ENCODE peak calls at places on chromosomes 5 and 9, in six cellular contexts. F, S, L, Y, X and Q are unnamed samples.

GRCh38 chr5:143836161-143836725 is 24.3 kb downstream of the HMHB1 start:
- DNase-seq in L (no peak), Y (no peak), F (no peak), S (no peak), X (no peak), Q (no peak)

GRCh38 chr9:134384811-134385479 is 58.7 kb downstream of the RXRA start:
- DNase-seq in S (no peak), F (no peak), Y (no peak), X (no peak), L (no peak), Q (no peak)

GRCh38 chr5:122585111-122585415 is 189.8 kb upstream of the SNX2 start:
- DNase-seq in S (no peak), Y (no peak), F (no peak), L (no peak), X (no peak), Q (no peak)

GRCh38 chr9:137406876-137407589 is 15.9 kb downstream of the EXD3 start:
- DNase-seq in S (peak), L (peak), X (peak), Y (peak), F (no peak), Q (no peak)

GRCh38 chr9:99731950-99732349 is 89.7 kb upstream of the NR4A3 start:
- DNase-seq in L (no peak), F (no peak), X (no peak), Y (no peak), S (no peak), Q (no peak)

GRCh38 chr9:69272212-69272611 is 52.8 kb upstream of the ENTREP1 start:
- DNase-seq in X (no peak), S (no peak), Y (no peak), L (no peak), F (no peak), Q (no peak)

GRCh38 chr5:148384389-148384756 is 615 bp downstream of the FBXO38 start:
- DNase-seq in Y (no peak), S (no peak), X (no peak), L (no peak), F (no peak), Q (peak)

GRCh38 chr5:14174235-14174636 is 31.1 kb downstream of the TRIO start:
- DNase-seq in F (no peak), S (no peak), Y (no peak), L (no peak), X (peak), Q (no peak)

GRCh38 chr9:123418506-123418905 is 62.5 kb downstream of the CRB2 start:
- DNase-seq in Y (no peak), L (no peak), S (peak), X (no peak), F (no peak), Q (no peak)

GRCh38 chr9:77507212-77507961 is 140.7 kb downstream of the GNA14 start:
- DNase-seq in L (no peak), S (no peak), X (no peak), Y (no peak), F (no peak), Q (no peak)

GRCh38 chr5:155189476-155189875 is 175.9 kb downstream of the KIF4B start:
- DNase-seq in S (no peak), L (no peak), X (no peak), F (no peak), Y (no peak), Q (no peak)

GRCh38 chr5:79853676-79854418 is 137.2 kb downstream of the MTX3 start:
- DNase-seq in X (peak), F (peak), Y (no peak), L (peak), S (no peak), Q (no peak)

GRCh38 chr5:14458414-14458813 is 123.2 kb upstream of the OTULINL start:
- DNase-seq in L (no peak), X (no peak), F (no peak), S (peak), Y (no peak), Q (no peak)

GRCh38 chr5:160198886-160199409 is 30.4 kb upstream of the FABP6 start:
- DNase-seq in X (no peak), F (no peak), L (no peak), Y (no peak), S (no peak), Q (no peak)

GRCh38 chr5:60843693-60844428 is at the start of gene ELOVL7:
- DNase-seq in L (peak), X (peak), S (peak), F (peak), Y (no peak), Q (peak)

GRCh38 chr9:131654857-131655577 is 84.9 kb downstream of the RAPGEF1 start:
- DNase-seq in F (no peak), L (no peak), X (no peak), Y (no peak), S (peak), Q (no peak)

GRCh38 chr9:126474786-126475485 is 138.8 kb upstream of the LMX1B start:
- DNase-seq in X (peak), F (peak), S (no peak), L (no peak), Y (no peak), Q (no peak)

GRCh38 chr9:91711755-91712591 is 238.1 kb downstream of the ROR2 start:
- DNase-seq in L (no peak), F (no peak), X (peak), S (no peak), Y (no peak), Q (no peak)

GRCh38 chr5:135012951-135013391 is 21.1 kb downstream of the PITX1 start:
- DNase-seq in S (no peak), X (no peak), F (no peak), L (peak), Y (no peak), Q (no peak)

GRCh38 chr9:14843163-14843562 is 67.1 kb downstream of the FREM1 start:
- DNase-seq in Y (no peak), L (no peak), S (no peak), F (no peak), X (no peak), Q (no peak)

GRCh38 chr9:94861589-94862241 is 135.2 kb downstream of the AOPEP start:
- DNase-seq in Y (no peak), L (no peak), X (peak), F (no peak), S (no peak), Q (no peak)

GRCh38 chr9:86069206-86069869 is 30.0 kb downstream of the GOLM1 start:
- DNase-seq in S (no peak), X (no peak), L (no peak), Y (no peak), F (no peak), Q (no peak)

GRCh38 chr9:34664281-34665108 is 2.0 kb upstream of the CCL27 start:
- DNase-seq in L (peak), X (peak), S (peak), Y (peak), F (peak), Q (peak)

GRCh38 chr5:111083323-111083722 is 8.8 kb upstream of the WDR36 start:
- DNase-seq in S (no peak), L (no peak), X (no peak), Y (no peak), F (no peak), Q (no peak)

GRCh38 chr9:78565481-78565880 is 268.6 kb downstream of the PSAT1 start:
- DNase-seq in L (no peak), X (no peak), Y (no peak), F (no peak), S (no peak), Q (no peak)

GRCh38 chr9:98709968-98710965 is 1.5 kb upstream of the GABBR2 start:
- DNase-seq in X (peak), L (no peak), S (no peak), F (no peak), Y (no peak), Q (no peak)

GRCh38 chr9:124122321-124122720 is 110.8 kb downstream of the LHX2 start:
- DNase-seq in F (no peak), Y (no peak), S (no peak), X (peak), L (no peak), Q (no peak)

GRCh38 chr5:17443333-17444125 is 54.5 kb upstream of the TAF11L2 start:
- DNase-seq in F (no peak), L (peak), X (no peak), Y (no peak), S (no peak), Q (no peak)

GRCh38 chr9:116032683-116033440 is 120.7 kb upstream of the PAPPA start:
- DNase-seq in Y (no peak), S (peak), L (no peak), X (no peak), F (no peak), Q (no peak)

GRCh38 chr9:116027951-116028350 is 125.6 kb upstream of the PAPPA start:
- DNase-seq in X (peak), L (no peak), Y (no peak), S (no peak), F (no peak), Q (no peak)

GRCh38 chr9:116030532-116030931 is 123.1 kb upstream of the PAPPA start:
- DNase-seq in Y (no peak), F (no peak), L (no peak), X (peak), S (no peak), Q (no peak)

GRCh38 chr9:116027511-116027910 is 126.1 kb upstream of the PAPPA start:
- DNase-seq in F (no peak), S (no peak), X (peak), L (no peak), Y (no peak), Q (no peak)

DNA sequence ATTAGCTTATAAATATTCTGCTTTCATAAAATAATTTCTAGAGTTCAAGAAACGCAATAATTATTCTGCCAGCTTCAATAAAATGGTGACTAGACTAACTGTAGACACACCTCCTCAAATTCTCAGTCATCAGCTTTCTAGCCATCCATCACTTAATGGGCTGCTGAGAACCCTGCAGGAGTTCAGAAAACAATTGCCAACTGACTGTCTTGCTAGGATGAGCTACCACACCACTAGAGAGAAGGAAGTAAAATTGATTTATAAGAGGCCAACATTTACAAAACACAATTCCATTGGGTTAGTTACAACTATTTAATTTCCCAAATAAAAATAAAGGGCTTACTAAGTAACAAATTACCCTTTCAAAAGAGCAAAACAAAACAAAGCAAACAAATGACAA is 126.5 kb upstream of the PAPPA start:
- DNase-seq in Y (no peak), L (no peak), X (peak), S (no peak), F (no peak), Q (peak)
- H3K27ac ChIP-seq in Y (no peak), L (no peak), X (peak), S (no peak), F (no peak), Q (peak)

GRCh38 chr9:6414291-6414690 is 1.3 kb downstream of the UHRF2 start:
- DNase-seq in F (no peak), X (peak), Y (no peak), L (no peak), S (no peak), Q (no peak)

GRCh38 chr9:6415266-6415665 is 2.3 kb downstream of the UHRF2 start:
- DNase-seq in L (no peak), F (no peak), X (no peak), S (no peak), Y (no peak), Q (no peak)

GRCh38 chr9:6413365-6414263 is 615 bp downstream of the UHRF2 start:
- DNase-seq in F (no peak), L (peak), S (peak), Y (no peak), X (no peak), Q (no peak)

GRCh38 chr9:6410653-6411052 is 2.3 kb upstream of the UHRF2 start:
- DNase-seq in F (no peak), Y (no peak), X (no peak), S (no peak), L (no peak), Q (no peak)

DNA sequence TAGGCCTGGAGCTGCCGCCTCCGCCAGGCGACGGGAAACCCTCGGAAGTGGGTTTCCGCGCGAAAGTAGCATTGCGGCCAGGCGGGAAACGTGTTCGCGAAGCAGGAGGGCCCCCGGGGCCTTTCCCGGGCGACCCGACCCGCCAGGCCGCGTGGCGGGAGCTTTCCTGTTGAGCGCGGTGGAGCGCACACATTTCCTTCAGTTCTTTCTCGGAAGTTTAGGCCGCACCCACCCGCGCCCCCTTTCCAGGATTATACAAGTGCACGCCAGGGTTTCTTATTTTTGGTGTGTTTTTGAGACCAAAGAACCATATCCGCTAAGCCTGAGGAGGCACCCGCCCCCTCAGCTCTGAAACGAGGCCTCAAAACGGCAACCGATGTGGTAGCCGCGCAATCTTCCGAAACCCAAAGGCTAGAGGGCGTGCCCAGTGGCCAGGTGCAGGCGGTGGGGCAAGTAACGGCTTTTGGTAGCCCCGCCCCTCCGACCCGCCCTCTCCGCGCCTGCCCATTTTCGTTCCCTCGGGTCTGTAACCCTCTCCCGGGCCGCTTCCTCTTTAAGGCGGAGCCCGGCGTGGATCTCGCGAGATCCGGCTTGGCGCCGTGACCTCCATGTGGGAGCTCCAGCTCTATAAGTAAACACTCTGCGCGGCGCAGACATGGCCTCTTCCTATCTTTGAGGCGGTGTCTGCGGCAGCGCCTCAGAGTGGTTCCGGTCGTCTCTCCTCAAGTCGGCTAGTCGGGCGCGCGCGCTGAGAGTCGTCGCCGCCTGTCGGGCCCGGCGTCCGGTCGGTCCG is at the start of gene UHRF2:
- DNase-seq in F (peak), Y (peak), S (peak), X (peak), L (peak), Q (peak)
- TF ChIP-seq POLR2A in F (peak), Y (peak), S (peak), X (peak), L (peak), Q (peak)

DNA sequence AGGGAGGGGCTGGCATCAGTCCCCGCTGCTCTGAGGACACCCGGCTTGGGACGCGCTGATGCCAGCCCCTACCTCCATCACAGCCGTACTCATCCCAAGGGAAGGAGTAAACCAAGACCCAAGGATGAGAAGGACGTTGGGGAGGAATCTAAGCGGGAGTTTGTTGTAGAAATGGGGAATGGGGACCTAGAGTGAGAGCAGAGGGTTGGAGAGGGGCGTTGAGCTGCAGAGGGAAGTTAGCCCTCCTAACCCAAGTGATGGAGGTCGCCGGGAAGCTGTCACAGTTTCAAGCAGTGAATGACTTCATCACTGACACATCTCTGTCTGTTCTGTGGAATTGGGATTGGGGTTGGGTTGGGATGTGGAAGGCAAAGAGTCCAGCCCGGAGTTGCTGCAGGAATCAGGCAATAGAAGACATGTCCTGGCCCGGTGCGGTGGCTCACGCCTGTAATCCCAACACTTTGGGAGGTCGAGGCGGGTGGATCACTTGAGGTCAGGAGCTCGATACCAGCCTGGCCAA is 759 bp upstream of the SUSD1 start:
- DNase-seq in L (no peak), S (no peak), F (no peak), X (no peak), Y (no peak), Q (no peak)
- H3K27ac ChIP-seq in L (no peak), S (no peak), F (no peak), X (no peak), Y (no peak), Q (no peak)

DNA sequence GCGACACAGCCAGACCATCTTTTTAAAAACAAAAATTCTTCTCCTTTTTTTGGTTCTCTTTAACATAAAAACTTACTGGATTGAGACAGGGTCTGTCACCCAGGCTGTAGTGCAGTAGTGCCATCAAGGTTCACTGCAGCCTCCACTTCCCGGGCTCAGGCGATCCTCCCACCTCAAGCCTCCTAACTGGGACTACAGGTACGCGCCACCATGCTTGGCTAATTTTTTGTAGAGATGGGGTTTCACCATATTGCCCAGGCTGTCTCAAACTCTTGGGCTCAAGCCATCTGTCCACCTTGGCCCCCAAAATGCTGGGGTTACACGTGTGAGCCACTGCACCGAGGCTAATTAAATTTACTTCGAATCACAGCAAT is 13.8 kb downstream of the HNRNPK start:
- DNase-seq in S (no peak), L (no peak), Y (no peak), F (no peak), X (no peak), Q (no peak)
- TF ChIP-seq POLR2A in S (no peak), L (no peak), Y (no peak), F (no peak), X (no peak), Q (no peak)

GRCh38 chr9:110463499-110463898 is 116.0 kb downstream of the SVEP1 start:
- DNase-seq in L (no peak), F (no peak), Y (no peak), S (no peak), X (no peak), Q (no peak)

GRCh38 chr9:110468950-110469349 is 110.6 kb downstream of the SVEP1 start:
- DNase-seq in F (no peak), Y (no peak), L (no peak), S (no peak), X (no peak), Q (no peak)

DNA sequence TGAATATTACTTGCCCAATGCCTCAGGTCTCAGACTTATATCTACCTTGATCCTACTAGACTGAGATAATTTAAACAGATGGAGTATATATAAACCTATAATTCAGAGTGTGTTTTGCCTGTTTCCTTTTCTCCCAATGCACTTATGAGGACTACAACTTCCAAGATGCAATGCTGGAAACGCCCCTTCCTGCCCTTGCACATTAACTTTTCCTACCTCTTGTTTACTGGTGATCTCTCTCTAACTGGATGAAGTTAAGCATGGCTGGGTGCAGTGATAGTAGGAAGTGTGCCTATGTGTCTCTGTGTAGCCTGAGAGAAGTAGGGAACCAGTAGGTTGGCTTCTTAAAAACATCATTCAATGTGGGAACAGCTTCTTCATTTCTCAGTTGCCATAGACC is 115.2 kb downstream of the SVEP1 start:
- DNase-seq in F (no peak), S (no peak), X (no peak), Y (no peak), L (no peak), Q (no peak)
- H3K27ac ChIP-seq in F (no peak), S (no peak), X (no peak), Y (no peak), L (no peak), Q (no peak)

GRCh38 chr5:146832985-146833732 is 45.4 kb downstream of the PPP2R2B start:
- DNase-seq in L (no peak), S (no peak), F (no peak), X (no peak), Y (no peak), Q (no peak)

GRCh38 chr5:146825033-146825432 is 53.5 kb downstream of the PPP2R2B start:
- DNase-seq in S (peak), F (no peak), Y (no peak), X (peak), L (peak), Q (no peak)

DNA sequence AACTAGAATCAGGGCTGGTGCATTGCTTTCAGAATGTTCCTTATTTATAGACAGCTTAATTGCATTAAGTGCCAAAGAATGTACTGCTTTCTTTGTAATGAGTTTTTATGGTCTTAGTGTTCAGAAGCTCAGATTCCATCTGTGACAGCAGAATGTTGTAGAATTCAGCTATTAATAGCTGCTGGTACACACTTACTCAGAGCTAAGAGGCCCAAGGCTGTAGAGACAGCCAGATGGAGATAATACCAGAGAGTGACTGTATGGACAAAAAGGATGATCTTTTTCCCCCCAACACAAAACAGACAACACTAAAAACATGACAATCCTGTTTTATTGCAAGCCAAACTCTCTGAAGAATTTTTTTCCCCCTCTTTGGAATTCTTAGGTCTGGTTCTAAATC is 50.2 kb downstream of the PPP2R2B start:
- DNase-seq in X (no peak), Y (no peak), L (no peak), F (no peak), S (no peak), Q (no peak)
- TF ChIP-seq POLR2A in X (no peak), Y (no peak), L (no peak), F (no peak), S (no peak), Q (no peak)

DNA sequence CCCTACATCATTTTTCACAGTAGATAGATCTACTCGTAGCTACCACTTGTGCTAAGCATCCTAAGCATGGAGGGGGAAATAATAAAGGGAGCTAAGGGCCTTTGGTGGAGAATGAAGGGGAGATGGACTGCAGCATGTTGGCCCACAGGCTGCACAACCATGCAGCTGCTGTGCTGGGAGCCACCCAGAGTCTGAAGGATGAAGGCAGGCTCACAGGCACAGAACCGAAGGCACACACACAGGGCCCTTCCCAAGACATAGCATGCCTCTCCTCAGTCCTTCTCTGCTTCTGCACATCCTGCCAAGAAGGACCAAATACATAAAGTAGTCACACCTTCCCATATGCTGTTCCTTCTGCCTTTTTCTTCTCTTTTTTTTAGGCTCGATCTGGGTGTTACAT is 6.6 kb downstream of the FAM193B start:
- DNase-seq in S (no peak), F (no peak), Y (no peak), X (no peak), L (no peak), Q (no peak)
- H3K27ac ChIP-seq in S (no peak), F (no peak), Y (no peak), X (peak), L (peak), Q (peak)